ENCODE peak calls at places on chromosomes 3 and 15, in six cellular contexts. Z is dorsolateral prefrontal cortex, W is fibroblast of mammary gland, G is PC-3, H is IMR-90, R is adrenal gland. O is an unnamed sample.

GRCh38 chr3:188812198-188812597 is 359.6 kb upstream of the TPRG1 start:
- DNase-seq in Z (no peak), W (no peak), G (no peak), H (peak), R (no peak), O (no peak)

GRCh38 chr15:73560501-73561117 is 72.6 kb downstream of the NPTN start:
- DNase-seq in Z (no peak), W (peak), G (peak), H (peak), R (no peak), O (peak)

GRCh38 chr3:11948331-11948730 is 55.9 kb upstream of the SYN2 start:
- DNase-seq in Z (no peak), W (no peak), G (no peak), H (no peak), R (no peak), O (no peak)

GRCh38 chr3:10370429-10370828 is 49.5 kb upstream of the SEC13 start:
- DNase-seq in Z (peak), W (peak), G (no peak), H (peak), R (no peak), O (peak)

GRCh38 chr3:193637831-193638230 is 44.8 kb downstream of the OPA1 start:
- DNase-seq in Z (no peak), W (peak), G (no peak), H (no peak), R (no peak), O (no peak)

GRCh38 chr3:126364731-126365301 is 7.6 kb upstream of the KLF15 start:
- DNase-seq in Z (no peak), W (no peak), G (no peak), H (no peak), R (no peak), O (no peak)

GRCh38 chr3:117892431-117892841 is 1142.2 kb downstream of the IGSF11 start:
- DNase-seq in Z (no peak), W (peak), G (no peak), H (peak), R (peak), O (peak)

GRCh38 chr3:29764603-29765254 is 483.9 kb downstream of the RBMS3 start:
- DNase-seq in Z (no peak), W (peak), G (peak), H (peak), R (no peak), O (peak)

GRCh38 chr15:101694261-101694660 is 30.0 kb downstream of the TARS3 start:
- DNase-seq in Z (no peak), W (no peak), G (peak), H (no peak), R (no peak), O (no peak)

GRCh38 chr15:73677146-73677607 is 7.0 kb upstream of the CD276 start:
- DNase-seq in Z (peak), W (peak), G (peak), H (peak), R (peak), O (peak)

GRCh38 chr3:165800970-165801369 is 36.3 kb downstream of the BCHE start:
- DNase-seq in Z (no peak), W (no peak), G (no peak), H (no peak), R (no peak), O (no peak)

GRCh38 chr3:115657168-115657567 is 33.9 kb downstream of the GAP43 start:
- DNase-seq in Z (no peak), W (no peak), G (no peak), H (no peak), R (no peak), O (no peak)

GRCh38 chr15:97446138-97446537 is 514.4 kb upstream of the ARRDC4 start:
- DNase-seq in Z (no peak), W (no peak), G (no peak), H (no peak), R (no peak), O (no peak)

GRCh38 chr15:65867244-65867643 is 2.0 kb upstream of the RAB11A start:
- DNase-seq in Z (no peak), W (peak), G (no peak), H (no peak), R (no peak), O (no peak)

GRCh38 chr15:69060041-69060481 is 45.6 kb downstream of the NOX5 start:
- DNase-seq in Z (no peak), W (no peak), G (no peak), H (no peak), R (peak), O (no peak)

GRCh38 chr3:24355806-24356205 is 138.8 kb downstream of the THRB start:
- DNase-seq in Z (no peak), W (peak), G (no peak), H (no peak), R (no peak), O (no peak)

GRCh38 chr3:123258811-123259420 is 57.2 kb downstream of the SEC22A start:
- DNase-seq in Z (no peak), W (peak), G (peak), H (peak), R (no peak), O (peak)

GRCh38 chr3:151804267-151804666 is 9.6 kb upstream of the AADAC start:
- DNase-seq in Z (no peak), W (no peak), G (no peak), H (no peak), R (no peak), O (no peak)

GRCh38 chr15:77032647-77033416 is 37.9 kb downstream of the PSTPIP1 start:
- DNase-seq in Z (no peak), W (no peak), G (no peak), H (no peak), R (peak), O (no peak)

GRCh38 chr3:115347737-115348136 is 200.6 kb upstream of the ZBTB20 start:
- DNase-seq in Z (no peak), W (no peak), G (no peak), H (no peak), R (no peak), O (no peak)

GRCh38 chr3:41041899-41042298 is 157.4 kb upstream of the CTNNB1 start:
- DNase-seq in Z (no peak), W (no peak), G (no peak), H (no peak), R (no peak), O (no peak)

GRCh38 chr3:175983369-175983768 is 1124.2 kb downstream of the NAALADL2 start:
- DNase-seq in Z (no peak), W (no peak), G (no peak), H (peak), R (no peak), O (no peak)

GRCh38 chr3:183555541-183556081 is at the start of gene KLHL6:
- DNase-seq in Z (no peak), W (no peak), G (no peak), H (no peak), R (peak), O (no peak)

GRCh38 chr15:65371976-65372786 is 5.6 kb downstream of the IGDCC3 start:
- DNase-seq in Z (no peak), W (no peak), G (no peak), H (no peak), R (no peak), O (no peak)

GRCh38 chr3:16053794-16054193 is 120.7 kb upstream of the GALNT15 start:
- DNase-seq in Z (no peak), W (peak), G (no peak), H (no peak), R (no peak), O (no peak)

GRCh38 chr3:43279082-43279481 is 7.3 kb upstream of the SNRK start:
- DNase-seq in Z (no peak), W (no peak), G (peak), H (no peak), R (no peak), O (no peak)

DNA sequence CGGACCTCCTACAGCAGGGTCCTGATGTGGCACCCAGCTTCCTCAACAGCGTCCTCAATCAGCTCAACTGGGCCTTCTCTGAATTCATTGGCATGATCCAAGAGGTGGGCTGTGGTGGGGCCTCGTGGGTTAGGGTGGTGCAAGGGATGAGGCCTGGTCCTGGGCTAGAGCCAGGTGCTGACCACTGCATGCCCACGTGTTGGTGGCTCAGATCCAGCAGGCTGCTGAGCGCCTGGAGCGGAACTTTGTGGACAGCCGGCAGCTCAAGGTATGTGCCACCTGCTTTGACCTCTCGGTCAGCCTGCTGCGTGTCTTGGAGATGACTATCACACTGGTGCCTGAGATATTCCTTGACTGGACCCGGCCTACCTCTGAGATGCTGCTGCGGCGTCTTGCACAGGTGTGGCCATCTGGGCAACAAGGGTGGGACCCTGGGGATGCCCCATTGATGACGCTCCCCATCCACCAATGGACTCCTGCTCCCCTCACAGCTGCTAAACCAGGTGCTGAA is 3.8 kb downstream of the AMIGO3 start:
- DNase-seq in Z (no peak), W (no peak), G (no peak), H (no peak), R (no peak), O (no peak)
- H3K4me3 ChIP-seq in Z (no peak), W (no peak), G (no peak), H (no peak), R (no peak), O (no peak)

DNA sequence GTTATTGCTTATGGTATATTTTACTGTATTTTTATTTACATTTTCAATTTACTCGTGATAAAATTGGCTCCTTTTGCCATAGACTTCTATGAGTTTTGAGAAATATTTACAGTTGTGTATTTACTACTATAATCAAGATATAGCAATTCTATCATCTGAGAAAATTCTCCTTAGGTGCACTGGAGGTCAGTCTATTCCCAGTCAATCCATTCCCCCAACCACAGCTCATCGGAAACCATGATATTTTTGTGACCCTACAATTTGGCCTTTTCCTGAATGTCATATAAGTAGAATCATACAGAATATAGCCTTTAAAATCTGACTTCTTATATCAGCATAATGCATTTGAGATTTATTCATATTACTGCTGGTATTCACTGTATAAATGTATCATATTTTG is 114.7 kb upstream of the LRTM1 start:
- DNase-seq in Z (no peak), W (peak), G (no peak), H (peak), R (no peak), O (no peak)
- TF ChIP-seq CTCF in Z (no peak), W (peak), G (peak), H (peak), R (no peak), O (no peak)

GRCh38 chr3:45595364-45596154 is 1.0 kb downstream of the LIMD1 start:
- DNase-seq in Z (no peak), W (peak), G (peak), H (no peak), R (no peak), O (no peak)
- H3K4me3 ChIP-seq in Z (peak), W (peak), G (peak), H (peak), R (no peak), O (peak)

GRCh38 chr3:46707601-46708011 is 6.4 kb downstream of the TMIE start:
- DNase-seq in Z (no peak), W (no peak), G (no peak), H (no peak), R (no peak), O (no peak)

GRCh38 chr3:46705751-46706572 is 4.8 kb downstream of the TMIE start:
- DNase-seq in Z (no peak), W (peak), G (peak), H (peak), R (no peak), O (peak)

GRCh38 chr3:46706771-46707582 is 5.8 kb downstream of the TMIE start:
- DNase-seq in Z (no peak), W (no peak), G (no peak), H (no peak), R (no peak), O (no peak)

GRCh38 chr3:46703013-46703520 is 1.9 kb downstream of the TMIE start:
- DNase-seq in Z (no peak), W (no peak), G (no peak), H (no peak), R (no peak), O (no peak)

GRCh38 chr3:46705022-46705530 is 3.9 kb downstream of the TMIE start:
- DNase-seq in Z (peak), W (peak), G (peak), H (peak), R (peak), O (peak)
- TF ChIP-seq CTCF in Z (peak), W (peak), G (peak), H (peak), R (peak), O (peak)

GRCh38 chr3:177683619-177684018 is 486.3 kb upstream of the TBL1XR1 start:
- DNase-seq in Z (no peak), W (no peak), G (no peak), H (no peak), R (no peak), O (no peak)
- H3K4me3 ChIP-seq in Z (no peak), W (no peak), G (no peak), H (no peak), R (no peak), O (no peak)

GRCh38 chr3:109155828-109156227 is 19.3 kb downstream of the C3orf85 start:
- DNase-seq in Z (no peak), W (no peak), G (no peak), H (no peak), R (no peak), O (no peak)
- TF ChIP-seq CTCF in Z (no peak), W (no peak), G (no peak), H (no peak), R (no peak), O (no peak)

GRCh38 chr3:171561601-171562323 is 101.6 kb upstream of the TNIK start:
- DNase-seq in Z (no peak), W (no peak), G (no peak), H (no peak), R (no peak), O (no peak)

GRCh38 chr3:171565671-171566070 is 105.5 kb upstream of the TNIK start:
- DNase-seq in Z (no peak), W (peak), G (peak), H (peak), R (no peak), O (no peak)

GRCh38 chr3:171564723-171565122 is 104.5 kb upstream of the TNIK start:
- DNase-seq in Z (no peak), W (no peak), G (no peak), H (no peak), R (no peak), O (no peak)

GRCh38 chr3:171565133-171565532 is 104.9 kb upstream of the TNIK start:
- DNase-seq in Z (no peak), W (no peak), G (peak), H (no peak), R (no peak), O (no peak)

GRCh38 chr3:171563298-171563697 is 103.1 kb upstream of the TNIK start:
- DNase-seq in Z (no peak), W (no peak), G (no peak), H (no peak), R (no peak), O (no peak)
- H3K4me3 ChIP-seq in Z (no peak), W (no peak), G (no peak), H (no peak), R (no peak), O (no peak)

GRCh38 chr3:32110233-32110760 is 3.9 kb downstream of the GPD1L start:
- DNase-seq in Z (no peak), W (peak), G (peak), H (no peak), R (no peak), O (no peak)
- TF ChIP-seq CTCF in Z (no peak), W (no peak), G (no peak), H (no peak), R (no peak), O (no peak)

DNA sequence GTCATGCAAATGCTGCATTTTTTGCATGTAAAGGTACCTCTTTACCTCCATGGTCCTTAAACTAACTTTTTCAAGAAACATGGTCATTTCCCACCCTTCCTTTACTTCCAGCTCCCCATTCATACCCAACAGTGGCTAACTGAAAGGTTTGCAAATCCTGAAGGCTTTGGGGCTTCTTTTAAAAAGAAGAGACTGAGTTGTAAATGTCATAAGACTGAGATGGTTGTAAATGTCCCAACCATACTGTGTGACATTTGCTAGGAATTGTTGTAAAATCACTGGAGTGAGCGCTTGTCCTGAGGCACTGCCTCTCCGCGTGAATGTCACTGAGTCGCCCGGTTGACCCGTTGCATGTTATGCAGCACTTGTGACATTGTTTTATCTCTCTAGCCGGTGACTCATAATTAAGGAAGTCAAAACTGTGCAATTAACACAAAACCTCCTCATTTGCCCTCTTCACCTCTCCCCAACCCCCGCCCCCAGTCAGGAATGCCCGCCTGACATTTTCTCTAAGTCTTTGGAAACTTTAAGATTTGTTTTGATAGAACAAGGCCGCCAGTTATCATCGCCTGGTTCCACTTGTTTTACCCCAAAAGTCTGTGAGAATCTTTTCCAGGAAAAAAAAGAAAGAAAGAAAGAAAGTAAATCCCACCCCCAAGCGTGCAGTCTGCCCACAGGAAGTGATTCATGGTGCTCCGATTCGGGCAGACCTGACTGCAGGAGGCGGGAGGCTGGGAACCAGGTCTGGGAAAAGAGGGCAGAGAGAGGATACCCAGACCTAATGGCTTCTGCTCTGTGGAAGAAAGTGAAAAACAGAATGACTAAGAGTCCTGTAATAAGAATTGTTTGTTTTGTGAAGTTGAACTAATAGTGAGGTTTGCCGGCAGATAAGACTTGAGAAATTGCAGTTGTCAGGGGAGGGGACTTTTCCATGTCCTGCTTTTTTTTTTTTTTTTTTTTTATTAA is 84.7 kb downstream of the SMAD3 start:
- DNase-seq in Z (no peak), W (peak), G (peak), H (peak), R (peak), O (peak)
- H3K4me3 ChIP-seq in Z (no peak), W (peak), G (peak), H (no peak), R (no peak), O (no peak)

GRCh38 chr15:51757463-51757862 is 6.1 kb downstream of the TMOD2 start:
- DNase-seq in Z (no peak), W (no peak), G (no peak), H (no peak), R (no peak), O (no peak)

GRCh38 chr15:51756482-51756881 is 5.1 kb downstream of the TMOD2 start:
- DNase-seq in Z (no peak), W (no peak), G (no peak), H (no peak), R (no peak), O (no peak)

GRCh38 chr15:51758645-51759044 is 7.2 kb downstream of the TMOD2 start:
- DNase-seq in Z (peak), W (peak), G (no peak), H (peak), R (peak), O (peak)

GRCh38 chr15:51760805-51761204 is 9.4 kb downstream of the TMOD2 start:
- DNase-seq in Z (no peak), W (no peak), G (no peak), H (no peak), R (no peak), O (no peak)

GRCh38 chr15:51759557-51760070 is 8.2 kb downstream of the TMOD2 start:
- DNase-seq in Z (peak), W (peak), G (no peak), H (peak), R (peak), O (peak)
- TF ChIP-seq CTCF in Z (no peak), W (peak), G (no peak), H (peak), R (no peak), O (peak)